ENCODE peak calls at places on chromosomes 16 and 17, in eight cellular contexts. H, Z, M, Y, U, R, P and E are unnamed samples. For H3K9me3 and H3K4me1, the result is how much of the 10 kb centered on the place peaks cover.

GRCh38 chr17:71969500-71969899 is 151.3 kb upstream of the SOX9 start:
- DNase-seq in H (no peak), Z (no peak), M (no peak), Y (no peak), U (no peak), R (no peak), P (no peak), E (no peak)

GRCh38 chr16:7333326-7333725 is 681 bp downstream of the RBFOX1 start:
- DNase-seq in H (no peak), Z (no peak), M (no peak), Y (no peak), U (no peak), R (no peak), P (no peak), E (no peak)

GRCh38 chr17:7997186-7997585 is 5.2 kb upstream of the GUCY2D start:
- DNase-seq in H (peak), Z (peak), M (peak), Y (no peak), U (no peak), R (peak), P (peak), E (peak)

GRCh38 chr17:63445571-63446217 is 412 bp downstream of the CYB561 start:
- DNase-seq in H (no peak), Z (peak), M (peak), Y (peak), U (peak), R (peak), P (peak), E (peak)

GRCh38 chr17:57782051-57782490 is 37.0 kb upstream of the CCDC182 start:
- DNase-seq in H (no peak), Z (no peak), M (no peak), Y (no peak), U (no peak), R (no peak), P (no peak), E (no peak)

GRCh38 chr17:144936-145670 is 7.7 kb downstream of the SCGB1C2 start:
- DNase-seq in H (no peak), Z (no peak), M (no peak), Y (peak), U (peak), R (peak), P (no peak), E (peak)

GRCh38 chr17:48588519-48588918 is 1.5 kb downstream of the HOXB3 start:
- DNase-seq in H (no peak), Z (no peak), M (no peak), Y (no peak), U (no peak), R (no peak), P (no peak), E (no peak)

GRCh38 chr17:44267165-44267455 is 825 bp downstream of the SLC4A1 start:
- DNase-seq in H (no peak), Z (no peak), M (no peak), Y (no peak), U (no peak), R (no peak), P (no peak), E (no peak)

GRCh38 chr17:62067165-62068145 is 2.4 kb upstream of the MED13 start:
- DNase-seq in H (no peak), Z (no peak), M (no peak), Y (no peak), U (no peak), R (no peak), P (no peak), E (no peak)
- H3K9me3 ChIP-seq in H (under half), Z (under half), M (under half), Y (under half), U (under half), R (under half), P (under half), E (under half)

GRCh38 chr17:50560931-50561750 is 626 bp downstream of the CACNA1G start:
- DNase-seq in H (no peak), Z (no peak), M (peak), Y (no peak), U (no peak), R (no peak), P (no peak), E (no peak)

GRCh38 chr17:50561796-50562195 is 1.3 kb downstream of the CACNA1G start:
- DNase-seq in H (no peak), Z (no peak), M (no peak), Y (no peak), U (no peak), R (no peak), P (no peak), E (no peak)

GRCh38 chr17:50564916-50565315 is 4.4 kb downstream of the CACNA1G start:
- DNase-seq in H (no peak), Z (peak), M (no peak), Y (no peak), U (peak), R (peak), P (peak), E (peak)

GRCh38 chr17:50562266-50563094 is 2.0 kb downstream of the CACNA1G start:
- DNase-seq in H (no peak), Z (no peak), M (no peak), Y (no peak), U (no peak), R (no peak), P (no peak), E (no peak)

DNA sequence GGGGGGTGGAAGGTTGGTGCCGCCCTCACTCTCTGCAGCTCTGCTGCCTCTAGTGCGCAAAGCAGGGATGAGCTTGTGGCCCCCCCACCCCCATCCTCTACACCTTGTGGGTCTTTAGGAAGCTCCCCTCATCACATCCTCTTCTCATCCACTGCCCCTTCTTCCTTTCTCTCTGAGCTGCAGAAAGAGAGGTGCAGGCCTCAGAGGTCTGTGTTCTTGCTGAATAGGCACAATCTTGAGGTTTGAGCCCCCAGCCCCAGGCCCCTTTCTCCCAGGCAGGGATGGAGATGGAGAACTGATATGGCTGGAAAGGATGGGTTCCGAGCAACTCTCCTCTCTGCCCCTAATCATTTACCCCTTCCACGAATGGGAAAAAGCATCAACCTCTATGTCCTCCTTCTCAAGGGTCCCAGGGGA is 2.6 kb downstream of the CACNA1G start:
- DNase-seq in H (no peak), Z (no peak), M (no peak), Y (no peak), U (no peak), R (no peak), P (no peak), E (no peak)
- H3K4me1 ChIP-seq in H (under half), Z (under half), M (under half), Y (under half), U (under half), R (under half), P (under half), E (under half)

DNA sequence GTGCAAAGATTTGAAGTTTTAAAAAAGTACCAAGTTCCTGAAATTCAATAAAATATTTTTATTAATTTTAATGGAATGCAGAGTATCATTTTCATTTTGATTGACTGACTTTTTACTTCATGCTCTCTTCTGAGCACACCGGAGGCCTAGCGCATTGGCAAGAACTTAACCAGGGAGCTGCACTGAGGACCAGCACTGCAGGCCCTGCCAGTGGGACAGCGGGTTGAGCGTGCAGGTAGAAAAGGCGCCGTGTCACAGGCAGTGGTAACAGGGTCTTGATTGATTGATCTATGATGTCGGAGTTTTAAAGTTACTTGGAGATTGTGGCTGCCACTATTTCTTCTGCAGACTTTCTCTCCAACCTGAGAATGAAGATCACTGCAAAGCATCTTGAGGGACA is 43.7 kb downstream of the WDR45B start:
- DNase-seq in H (no peak), Z (no peak), M (no peak), Y (no peak), U (no peak), R (no peak), P (no peak), E (no peak)
- H3K9me3 ChIP-seq in H (under half), Z (under half), M (under half), Y (under half), U (under half), R (under half), P (under half), E (under half)

GRCh38 chr17:17089796-17090641 is 47.8 kb downstream of the MPRIP start:
- DNase-seq in H (no peak), Z (peak), M (no peak), Y (no peak), U (no peak), R (no peak), P (no peak), E (no peak)

GRCh38 chr17:17089206-17089550 is 46.9 kb downstream of the MPRIP start:
- DNase-seq in H (peak), Z (no peak), M (no peak), Y (no peak), U (no peak), R (no peak), P (no peak), E (no peak)

GRCh38 chr17:17091856-17092756 is 49.8 kb downstream of the MPRIP start:
- DNase-seq in H (no peak), Z (no peak), M (no peak), Y (no peak), U (no peak), R (no peak), P (no peak), E (no peak)

GRCh38 chr17:17090642-17091103 is 48.4 kb downstream of the MPRIP start:
- DNase-seq in H (no peak), Z (peak), M (no peak), Y (no peak), U (peak), R (peak), P (peak), E (no peak)

GRCh38 chr17:17091276-17091675 is 49.0 kb downstream of the MPRIP start:
- DNase-seq in H (no peak), Z (peak), M (no peak), Y (no peak), U (no peak), R (no peak), P (no peak), E (no peak)
- H3K4me1 ChIP-seq in H (under half), Z (under half), M (under half), Y (half or more), U (under half), R (under half), P (half or more), E (under half)

GRCh38 chr16:35733278-35733965 is 2274.0 kb downstream of the TP53TG3F start:
- DNase-seq in H (no peak), Z (no peak), M (no peak), Y (no peak), U (no peak), R (no peak), P (no peak), E (no peak)

GRCh38 chr16:35734728-35735402 is 2275.5 kb downstream of the TP53TG3F start:
- DNase-seq in H (no peak), Z (no peak), M (no peak), Y (no peak), U (no peak), R (no peak), P (no peak), E (no peak)

GRCh38 chr16:35735403-35736251 is 2276.2 kb downstream of the TP53TG3F start:
- DNase-seq in H (no peak), Z (no peak), M (no peak), Y (no peak), U (peak), R (no peak), P (no peak), E (no peak)

GRCh38 chr16:35733971-35734702 is 2274.7 kb downstream of the TP53TG3F start:
- DNase-seq in H (no peak), Z (no peak), M (no peak), Y (no peak), U (no peak), R (no peak), P (no peak), E (no peak)

GRCh38 chr16:35737076-35737475 is 2277.7 kb downstream of the TP53TG3F start:
- DNase-seq in H (no peak), Z (no peak), M (no peak), Y (no peak), U (no peak), R (no peak), P (no peak), E (no peak)
- H3K9me3 ChIP-seq in H (under half), Z (under half), M (under half), Y (under half), U (half or more), R (under half), P (under half), E (under half)

DNA sequence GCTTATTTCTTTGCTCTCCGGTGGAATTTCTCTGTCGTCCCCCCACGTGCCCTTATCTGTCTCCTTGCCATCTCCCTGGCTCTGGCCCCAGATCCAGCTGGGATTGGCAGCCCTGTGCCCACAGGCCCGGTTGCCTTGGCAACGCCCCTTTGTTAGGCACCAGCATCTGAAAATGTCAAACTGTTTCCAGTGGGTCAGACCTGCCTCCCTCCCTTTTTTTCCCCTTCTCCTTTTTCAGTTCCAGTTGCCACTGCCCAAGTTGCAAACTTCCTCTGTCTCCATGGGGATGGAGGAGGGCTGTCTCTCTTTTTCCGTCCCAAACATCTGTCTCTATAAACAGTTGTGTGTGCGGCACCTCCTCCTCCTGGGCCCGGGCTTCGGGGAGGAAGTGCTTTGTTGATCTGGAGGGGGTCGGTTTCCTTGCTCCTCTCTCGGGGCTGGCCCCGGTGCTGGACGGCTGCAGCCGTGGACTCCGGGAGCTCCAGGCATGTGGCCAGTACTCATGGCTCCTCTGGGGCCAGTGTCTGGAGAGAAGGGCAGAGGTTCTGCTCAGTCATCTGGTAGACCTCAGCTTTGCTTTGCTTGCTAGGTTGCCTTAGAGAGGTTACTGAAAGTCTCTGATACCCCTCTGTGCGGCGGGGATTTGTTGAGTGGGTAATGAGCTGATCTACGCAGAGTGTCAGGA is 35.3 kb downstream of the SOCS3 start:
- DNase-seq in H (no peak), Z (peak), M (no peak), Y (peak), U (peak), R (peak), P (no peak), E (peak)
- H3K4me1 ChIP-seq in H (under half), Z (under half), M (under half), Y (under half), U (under half), R (under half), P (under half), E (under half)

GRCh38 chr16:35562919-35563318 is 2103.5 kb downstream of the TP53TG3F start:
- DNase-seq in H (no peak), Z (no peak), M (no peak), Y (no peak), U (no peak), R (no peak), P (no peak), E (no peak)
- H3K9me3 ChIP-seq in H (under half), Z (under half), M (under half), Y (under half), U (half or more), R (under half), P (under half), E (under half)

DNA sequence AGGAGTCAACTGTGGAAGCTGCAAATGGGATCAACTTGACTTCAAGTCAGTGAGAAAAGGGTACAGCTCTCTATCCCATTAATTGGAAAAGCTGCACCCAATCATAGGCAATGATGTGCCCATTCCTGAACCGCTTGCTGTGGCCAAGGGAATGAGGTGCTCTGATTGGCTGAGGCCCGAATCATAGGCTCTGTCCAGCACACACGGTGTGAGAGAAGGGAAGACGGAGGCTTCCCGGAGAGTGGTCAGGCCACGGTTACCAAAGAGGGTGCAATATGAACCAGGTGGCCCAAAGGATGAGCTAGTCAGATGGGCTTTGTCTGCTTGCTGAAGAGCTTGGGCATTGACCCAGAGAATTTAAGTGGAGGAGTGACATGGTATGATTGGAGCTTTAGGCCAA is 353.3 kb downstream of the CPPED1 start:
- DNase-seq in H (no peak), Z (no peak), M (no peak), Y (no peak), U (no peak), R (no peak), P (no peak), E (no peak)
- H3K4me1 ChIP-seq in H (under half), Z (under half), M (under half), Y (under half), U (under half), R (under half), P (under half), E (under half)

GRCh38 chr16:35449663-35450062 is 1990.3 kb downstream of the TP53TG3F start:
- DNase-seq in H (no peak), Z (no peak), M (no peak), Y (no peak), U (no peak), R (no peak), P (no peak), E (no peak)
- H3K9me3 ChIP-seq in H (under half), Z (under half), M (under half), Y (under half), U (half or more), R (under half), P (half or more), E (under half)